ENCODE peak calls at places on chromosome 15, in four cellular contexts. S is activated B cell treated with CpG ODN at 0.5 μM for 24 hours, A is endothelial cell of umbilical vein, I is tibial artery. C is an unnamed sample.
A peak's percentile ranks its signal among the peaks of the same experiment; 100 is the strongest.

GRCh38 chr15:66508293-66508883 is 3.3 kb downstream of the ZWILCH start:
- DNase-seq in S (no peak), A (no peak), I (no peak), C (no peak)

GRCh38 chr15:65827065-65827464 is 35.0 kb upstream of the DENND4A start:
- DNase-seq in S (no peak), A (no peak), I (no peak), C (no peak)

GRCh38 chr15:67149859-67150824 is 84.7 kb downstream of the SMAD3 start:
- DNase-seq in S (no peak), A (peak; percentile 99), I (peak; percentile 77), C (peak; percentile 88)

GRCh38 chr15:74307827-74308642 is 59.4 kb downstream of the CYP11A1 start:
- DNase-seq in S (no peak), A (peak; percentile 43), I (peak; percentile 34), C (no peak)

GRCh38 chr15:92449476-92449875 is 55.8 kb downstream of the ST8SIA2 start:
- DNase-seq in S (no peak), A (no peak), I (no peak), C (no peak)

GRCh38 chr15:74373731-74374647 is 6.5 kb upstream of the CYP11A1 start:
- DNase-seq in S (peak; percentile 89), A (peak; percentile 84), I (peak; percentile 92), C (peak; percentile 89)

GRCh38 chr15:64894395-64895056 is 17.2 kb upstream of the ANKDD1A start:
- DNase-seq in S (peak; percentile 56), A (no peak), I (no peak), C (no peak)

GRCh38 chr15:41878355-41878699 is 15.5 kb downstream of the SPTBN5 start:
- DNase-seq in S (no peak), A (no peak), I (no peak), C (no peak)

GRCh38 chr15:51374131-51374530 is 32.7 kb downstream of the GLDN start:
- DNase-seq in S (no peak), A (no peak), I (no peak), C (no peak)

GRCh38 chr15:98609144-98609852 is 39.0 kb upstream of the IGF1R start:
- DNase-seq in S (no peak), A (peak; percentile 5), I (no peak), C (no peak)

GRCh38 chr15:57363661-57364060 is 12.6 kb upstream of the CGNL1 start:
- DNase-seq in S (no peak), A (no peak), I (no peak), C (no peak)

GRCh38 chr15:79682285-79682684 is 214.5 kb downstream of the MTHFS start:
- DNase-seq in S (no peak), A (peak; percentile 32), I (no peak), C (no peak)

GRCh38 chr15:43516801-43517353 is 531 bp upstream of the MAP1A start:
- DNase-seq in S (no peak), A (no peak), I (no peak), C (no peak)

GRCh38 chr15:63291507-63291906 is 14.1 kb downstream of the APH1B start:
- DNase-seq in S (no peak), A (peak; percentile 90), I (no peak), C (no peak)

GRCh38 chr15:77187751-77188464 is 117.0 kb upstream of the TSPAN3 start:
- DNase-seq in S (no peak), A (peak; percentile 98), I (peak; percentile 64), C (peak; percentile 82)

GRCh38 chr15:66433726-66434125 is 47.0 kb downstream of the MAP2K1 start:
- DNase-seq in S (no peak), A (no peak), I (no peak), C (no peak)

GRCh38 chr15:82545002-82545401 is 4.7 kb upstream of the RPS17 start:
- DNase-seq in S (no peak), A (no peak), I (no peak), C (no peak)

GRCh38 chr15:48855501-48856440 is 22.2 kb upstream of the EID1 start:
- DNase-seq in S (no peak), A (peak; percentile 61), I (no peak), C (no peak)

GRCh38 chr15:80967451-80967850 is 22.2 kb downstream of the MESD start:
- DNase-seq in S (no peak), A (no peak), I (no peak), C (no peak)

GRCh38 chr15:83283813-83284562 is 476 bp downstream of the BNC1 start:
- DNase-seq in S (no peak), A (peak; percentile 42), I (no peak), C (no peak)

GRCh38 chr15:30649952-30650929 is 24.3 kb downstream of the ARHGAP11B start:
- DNase-seq in S (no peak), A (peak; percentile 23), I (no peak), C (no peak)

GRCh38 chr15:56837281-56837680 is 81.2 kb upstream of the TCF12 start:
- DNase-seq in S (no peak), A (no peak), I (no peak), C (no peak)

GRCh38 chr15:60464836-60465630 is 13.9 kb downstream of the ICE2 start:
- DNase-seq in S (no peak), A (peak; percentile 95), I (no peak), C (no peak)

GRCh38 chr15:57505949-57506391 is 85.7 kb upstream of the MYZAP start:
- DNase-seq in S (no peak), A (peak; percentile 92), I (peak; percentile 50), C (no peak)

GRCh38 chr15:25441111-25441510 is 2.3 kb upstream of the UBE3A start:
- DNase-seq in S (no peak), A (no peak), I (no peak), C (no peak)

GRCh38 chr15:57259511-57260143 is 116.7 kb upstream of the CGNL1 start:
- DNase-seq in S (peak; percentile 28), A (no peak), I (no peak), C (no peak)

GRCh38 chr15:67415186-67415585 is 105.7 kb upstream of the C15orf61 start:
- DNase-seq in S (no peak), A (no peak), I (no peak), C (no peak)

GRCh38 chr15:92878593-92879053 is 21.5 kb upstream of the CHD2 start:
- DNase-seq in S (no peak), A (no peak), I (no peak), C (no peak)

GRCh38 chr15:59245583-59245982 is 38.9 kb downstream of the LDHAL6B start:
- DNase-seq in S (no peak), A (no peak), I (no peak), C (no peak)

GRCh38 chr15:72389231-72389630 is 8.9 kb upstream of the TMEM202 start:
- DNase-seq in S (no peak), A (no peak), I (no peak), C (no peak)
- TF ChIP-seq CTCF in S (no peak), A (no peak), I (no peak), C (no peak)

GRCh38 chr15:34987982-34988873 is at the start of gene ZNF770:
- DNase-seq in S (peak; percentile 92), A (peak; percentile 82), I (peak; percentile 70), C (peak; percentile 71)
- TF ChIP-seq CTCF in S (no peak), A (no peak), I (peak; percentile 8), C (no peak)

DNA sequence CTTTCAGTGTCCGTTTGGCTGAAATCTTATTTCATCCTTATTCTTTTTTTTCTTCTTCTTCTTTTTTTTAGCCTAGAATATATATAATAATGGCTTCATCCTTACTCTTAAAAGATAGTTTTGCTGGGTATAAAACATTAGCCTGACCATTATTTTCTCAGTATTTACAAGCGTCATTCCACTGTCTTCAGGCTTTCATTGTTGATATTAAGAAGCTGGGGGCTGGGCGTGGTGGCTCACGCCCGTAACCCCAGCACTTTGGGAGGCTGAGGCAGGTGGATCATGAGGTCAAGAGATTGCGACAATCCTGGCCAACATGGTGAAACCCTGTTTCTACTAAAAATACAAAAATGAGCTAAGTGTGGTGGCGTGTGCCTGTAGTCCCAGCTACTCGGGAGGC is 10.6 kb downstream of the ZNF710 start:
- DNase-seq in S (no peak), A (no peak), I (no peak), C (no peak)
- TF ChIP-seq CTCF in S (no peak), A (no peak), I (no peak), C (no peak)

GRCh38 chr15:70094690-70095311 is 2.9 kb downstream of the TLE3 start:
- DNase-seq in S (no peak), A (peak; percentile 25), I (no peak), C (no peak)

GRCh38 chr15:70096215-70096974 is 1.3 kb downstream of the TLE3 start:
- DNase-seq in S (peak; percentile 52), A (peak; percentile 68), I (peak; percentile 59), C (no peak)

GRCh38 chr15:70093481-70094309 is 4.0 kb downstream of the TLE3 start:
- DNase-seq in S (no peak), A (peak; percentile 39), I (peak; percentile 50), C (no peak)

GRCh38 chr15:70096975-70097336 is 761 bp downstream of the TLE3 start:
- DNase-seq in S (no peak), A (no peak), I (no peak), C (no peak)

GRCh38 chr15:70095387-70096214 is 2.1 kb downstream of the TLE3 start:
- DNase-seq in S (peak; percentile 71), A (peak; percentile 27), I (no peak), C (peak; percentile 66)
- TF ChIP-seq CTCF in S (no peak), A (no peak), I (no peak), C (peak; percentile 57)

GRCh38 chr15:84821501-84822021 is 4.4 kb downstream of the ALPK3 start:
- DNase-seq in S (no peak), A (peak; percentile 67), I (no peak), C (no peak)
- TF ChIP-seq CTCF in S (no peak), A (peak; percentile 34), I (no peak), C (no peak)

GRCh38 chr15:69215636-69216035 is 55.2 kb downstream of the GLCE start:
- DNase-seq in S (no peak), A (no peak), I (no peak), C (no peak)

GRCh38 chr15:69209661-69210060 is 49.2 kb downstream of the GLCE start:
- DNase-seq in S (no peak), A (no peak), I (no peak), C (no peak)

GRCh38 chr15:69210574-69210973 is 50.1 kb downstream of the GLCE start:
- DNase-seq in S (no peak), A (no peak), I (no peak), C (no peak)

GRCh38 chr15:69217381-69217780 is 56.9 kb downstream of the GLCE start:
- DNase-seq in S (no peak), A (no peak), I (no peak), C (no peak)

GRCh38 chr15:69213786-69214185 is 53.4 kb downstream of the GLCE start:
- DNase-seq in S (no peak), A (no peak), I (no peak), C (no peak)
- TF ChIP-seq CTCF in S (no peak), A (no peak), I (no peak), C (no peak)

GRCh38 chr15:89984421-89985010 is 16.6 kb upstream of the ZNF710 start:
- DNase-seq in S (no peak), A (no peak), I (no peak), C (no peak)
- TF ChIP-seq CTCF in S (no peak), A (no peak), I (no peak), C (no peak)

DNA sequence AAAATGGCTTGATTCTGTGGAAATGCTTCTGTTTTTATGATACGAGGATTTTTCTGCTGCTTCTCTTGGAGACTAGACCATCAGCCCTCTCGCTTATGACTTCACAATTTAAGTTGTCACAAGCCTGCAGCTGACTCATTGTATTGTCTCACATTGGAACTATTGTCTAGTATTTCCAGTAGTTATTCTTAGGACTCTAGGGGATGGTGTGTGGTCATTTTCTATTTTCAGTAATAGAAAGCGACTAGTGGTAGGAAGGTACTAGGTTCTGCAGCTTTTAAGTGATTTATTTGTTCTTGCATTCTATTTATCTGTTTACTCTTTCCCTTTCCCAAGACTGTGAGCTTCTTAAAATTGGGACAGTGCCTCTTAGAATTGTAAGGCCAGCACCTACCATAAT is 66.3 kb upstream of the CRTC3 start:
- DNase-seq in S (no peak), A (peak; percentile 93), I (no peak), C (no peak)
- TF ChIP-seq CTCF in S (no peak), A (no peak), I (peak; percentile 54), C (no peak)

C was measured in CD14-positive monocyte.